ENCODE peak calls at places on chromosome 17, in eight cellular contexts. One of them, this sample, is unnamed.

GRCh38 chr17:45296003-45296832 is 20.6 kb downstream of the MAP3K14 start:
- DNase-seq in cardiac muscle cell: peak
- DNase-seq in GM13977: no peak
- DNase-seq in GM06990: peak
- DNase-seq in K562: no peak
- DNase-seq in cardiac fibroblast: peak
- DNase-seq in colonic mucosa: no peak
- DNase-seq in right lobe of liver: no peak
- DNase-seq in this sample: no peak

GRCh38 chr17:60157487-60158040 is 7.8 kb downstream of the CA4 start:
- DNase-seq in cardiac muscle cell: no peak
- DNase-seq in GM13977: no peak
- DNase-seq in GM06990: no peak
- DNase-seq in K562: no peak
- DNase-seq in cardiac fibroblast: no peak
- DNase-seq in colonic mucosa: no peak
- DNase-seq in right lobe of liver: no peak
- DNase-seq in this sample: no peak

GRCh38 chr17:45813051-45813731 is 29.1 kb downstream of the CRHR1 start:
- DNase-seq in cardiac muscle cell: peak
- DNase-seq in GM13977: no peak
- DNase-seq in GM06990: no peak
- DNase-seq in K562: peak
- DNase-seq in cardiac fibroblast: no peak
- DNase-seq in colonic mucosa: no peak
- DNase-seq in right lobe of liver: no peak
- DNase-seq in this sample: peak

GRCh38 chr17:36675250-36675649 is 73.9 kb downstream of the MRM1 start:
- DNase-seq in cardiac muscle cell: no peak
- DNase-seq in GM13977: no peak
- DNase-seq in GM06990: no peak
- DNase-seq in K562: no peak
- DNase-seq in cardiac fibroblast: no peak
- DNase-seq in colonic mucosa: no peak
- DNase-seq in right lobe of liver: no peak
- DNase-seq in this sample: no peak

GRCh38 chr17:32488604-32489180 is 1.9 kb downstream of the CDK5R1 start:
- DNase-seq in cardiac muscle cell: no peak
- DNase-seq in GM13977: no peak
- DNase-seq in GM06990: no peak
- DNase-seq in K562: no peak
- DNase-seq in cardiac fibroblast: no peak
- DNase-seq in colonic mucosa: no peak
- DNase-seq in right lobe of liver: no peak
- DNase-seq in this sample: no peak

GRCh38 chr17:17605747-17606083 is 14.2 kb upstream of the PEMT start:
- DNase-seq in cardiac muscle cell: no peak
- DNase-seq in GM13977: no peak
- DNase-seq in GM06990: no peak
- DNase-seq in K562: no peak
- DNase-seq in cardiac fibroblast: peak
- DNase-seq in colonic mucosa: no peak
- DNase-seq in right lobe of liver: no peak
- DNase-seq in this sample: no peak

GRCh38 chr17:2262146-2262587 is 41.4 kb downstream of the SMG6 start:
- DNase-seq in cardiac muscle cell: peak
- DNase-seq in GM13977: no peak
- DNase-seq in GM06990: no peak
- DNase-seq in K562: no peak
- DNase-seq in cardiac fibroblast: peak
- DNase-seq in colonic mucosa: no peak
- DNase-seq in right lobe of liver: no peak
- DNase-seq in this sample: no peak

GRCh38 chr17:78166416-78166815 is 2.0 kb upstream of the SYNGR2 start:
- DNase-seq in cardiac muscle cell: no peak
- DNase-seq in GM13977: no peak
- DNase-seq in GM06990: no peak
- DNase-seq in K562: no peak
- DNase-seq in cardiac fibroblast: no peak
- DNase-seq in colonic mucosa: peak
- DNase-seq in right lobe of liver: no peak
- DNase-seq in this sample: no peak

GRCh38 chr17:32276217-32276616 is 10.6 kb downstream of the RHBDL3 start:
- DNase-seq in cardiac muscle cell: no peak
- DNase-seq in GM13977: no peak
- DNase-seq in GM06990: no peak
- DNase-seq in K562: no peak
- DNase-seq in cardiac fibroblast: no peak
- DNase-seq in colonic mucosa: no peak
- DNase-seq in right lobe of liver: no peak
- DNase-seq in this sample: no peak

GRCh38 chr17:80388601-80389000 is 26.4 kb upstream of the ENDOV start:
- DNase-seq in cardiac muscle cell: no peak
- DNase-seq in GM13977: no peak
- DNase-seq in GM06990: no peak
- DNase-seq in K562: no peak
- DNase-seq in cardiac fibroblast: no peak
- DNase-seq in colonic mucosa: no peak
- DNase-seq in right lobe of liver: no peak
- DNase-seq in this sample: no peak
- TF ChIP-seq CTCF in cardiac muscle cell: no peak
- TF ChIP-seq CTCF in GM13977: no peak
- TF ChIP-seq CTCF in GM06990: no peak
- TF ChIP-seq CTCF in K562: no peak
- TF ChIP-seq CTCF in cardiac fibroblast: no peak
- TF ChIP-seq CTCF in colonic mucosa: no peak
- TF ChIP-seq CTCF in right lobe of liver: no peak
- TF ChIP-seq CTCF in this sample: no peak

DNA sequence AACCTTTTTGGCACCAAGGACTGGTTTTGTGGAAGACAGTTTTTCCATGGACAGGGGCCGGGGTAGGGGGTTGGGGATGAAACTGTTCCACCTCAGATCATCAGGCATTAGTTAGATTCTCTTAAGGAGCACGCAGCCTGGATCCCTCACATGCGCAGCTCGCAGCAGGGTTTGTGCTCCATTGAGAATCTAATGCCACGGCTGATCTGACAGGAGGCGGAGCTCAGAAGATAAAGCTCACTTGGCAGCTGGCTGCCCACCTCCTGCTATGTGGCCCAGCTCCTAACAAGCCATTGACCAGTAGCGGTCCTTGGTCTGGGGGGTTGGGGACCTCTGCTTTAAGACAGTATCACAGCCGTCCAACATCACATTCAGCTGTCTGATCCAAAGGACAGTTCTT is 62.5 kb downstream of the SLC39A11 start:
- DNase-seq in cardiac muscle cell: no peak
- DNase-seq in GM13977: no peak
- DNase-seq in GM06990: no peak
- DNase-seq in K562: no peak
- DNase-seq in cardiac fibroblast: no peak
- DNase-seq in colonic mucosa: no peak
- DNase-seq in right lobe of liver: no peak
- DNase-seq in this sample: no peak
- TF ChIP-seq CTCF in cardiac muscle cell: no peak
- TF ChIP-seq CTCF in GM13977: no peak
- TF ChIP-seq CTCF in GM06990: no peak
- TF ChIP-seq CTCF in K562: no peak
- TF ChIP-seq CTCF in cardiac fibroblast: no peak
- TF ChIP-seq CTCF in colonic mucosa: no peak
- TF ChIP-seq CTCF in right lobe of liver: no peak
- TF ChIP-seq CTCF in this sample: no peak

GRCh38 chr17:7889166-7889584 is 586 bp downstream of the CHD3 start:
- DNase-seq in cardiac muscle cell: peak
- DNase-seq in GM13977: no peak
- DNase-seq in GM06990: no peak
- DNase-seq in K562: no peak
- DNase-seq in cardiac fibroblast: peak
- DNase-seq in colonic mucosa: peak
- DNase-seq in right lobe of liver: peak
- DNase-seq in this sample: peak
- TF ChIP-seq CTCF in cardiac muscle cell: peak
- TF ChIP-seq CTCF in GM13977: no peak
- TF ChIP-seq CTCF in GM06990: no peak
- TF ChIP-seq CTCF in K562: no peak
- TF ChIP-seq CTCF in cardiac fibroblast: peak
- TF ChIP-seq CTCF in colonic mucosa: peak
- TF ChIP-seq CTCF in right lobe of liver: peak
- TF ChIP-seq CTCF in this sample: no peak

GRCh38 chr17:8629371-8630226 is 926 bp downstream of the MYH10 start:
- DNase-seq in cardiac muscle cell: peak
- DNase-seq in GM13977: peak
- DNase-seq in GM06990: peak
- DNase-seq in K562: peak
- DNase-seq in cardiac fibroblast: peak
- DNase-seq in colonic mucosa: peak
- DNase-seq in right lobe of liver: peak
- DNase-seq in this sample: peak

GRCh38 chr17:8630227-8630801 is at the start of gene MYH10:
- DNase-seq in cardiac muscle cell: no peak
- DNase-seq in GM13977: peak
- DNase-seq in GM06990: no peak
- DNase-seq in K562: peak
- DNase-seq in cardiac fibroblast: no peak
- DNase-seq in colonic mucosa: no peak
- DNase-seq in right lobe of liver: peak
- DNase-seq in this sample: no peak

GRCh38 chr17:8632087-8632486 is 1.6 kb upstream of the MYH10 start:
- DNase-seq in cardiac muscle cell: no peak
- DNase-seq in GM13977: no peak
- DNase-seq in GM06990: no peak
- DNase-seq in K562: no peak
- DNase-seq in cardiac fibroblast: no peak
- DNase-seq in colonic mucosa: no peak
- DNase-seq in right lobe of liver: no peak
- DNase-seq in this sample: no peak

GRCh38 chr17:8631554-8631877 is 991 bp upstream of the MYH10 start:
- DNase-seq in cardiac muscle cell: peak
- DNase-seq in GM13977: no peak
- DNase-seq in GM06990: no peak
- DNase-seq in K562: no peak
- DNase-seq in cardiac fibroblast: no peak
- DNase-seq in colonic mucosa: no peak
- DNase-seq in right lobe of liver: no peak
- DNase-seq in this sample: no peak

DNA sequence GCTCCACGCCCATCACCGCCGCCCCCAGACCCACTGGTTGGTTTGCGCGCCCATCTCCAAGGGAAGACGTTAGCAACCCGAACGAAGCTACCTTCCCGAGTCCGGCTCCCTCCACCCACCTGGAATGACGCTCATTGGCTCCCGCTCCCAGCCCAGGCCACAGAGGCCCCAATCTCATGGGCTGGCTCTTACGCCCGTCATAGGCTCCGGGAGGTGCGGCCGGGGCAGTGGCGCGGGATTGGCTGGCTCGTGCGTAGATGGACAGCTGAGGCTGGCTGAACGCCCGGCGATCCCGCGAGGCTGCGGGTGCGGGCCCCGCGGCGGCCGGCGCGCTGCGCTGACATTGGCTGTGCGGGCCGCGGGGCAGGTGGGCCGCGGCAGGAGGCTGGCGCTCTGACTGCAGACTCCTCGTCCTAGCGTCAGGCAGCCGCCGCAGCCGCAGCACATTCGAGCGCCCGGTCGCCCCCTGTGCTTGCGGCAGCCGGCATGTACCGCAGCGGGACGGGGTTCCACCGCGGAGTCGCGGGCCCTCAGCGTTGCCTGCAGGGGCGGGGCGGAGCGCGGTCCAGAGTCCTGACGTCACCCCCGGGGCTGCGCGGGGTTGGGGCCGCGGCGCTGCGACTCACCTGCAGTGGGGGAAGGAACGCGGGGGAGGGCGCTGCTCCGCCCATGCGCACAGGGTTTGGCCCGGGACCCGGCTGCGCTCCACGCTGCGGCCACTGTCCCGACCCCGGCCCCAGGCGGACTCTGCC is 453 bp upstream of the MYH10 start:
- DNase-seq in cardiac muscle cell: peak
- DNase-seq in GM13977: peak
- DNase-seq in GM06990: peak
- DNase-seq in K562: peak
- DNase-seq in cardiac fibroblast: peak
- DNase-seq in colonic mucosa: peak
- DNase-seq in right lobe of liver: peak
- DNase-seq in this sample: peak
- TF ChIP-seq CTCF in cardiac muscle cell: no peak
- TF ChIP-seq CTCF in GM13977: no peak
- TF ChIP-seq CTCF in GM06990: peak
- TF ChIP-seq CTCF in K562: peak
- TF ChIP-seq CTCF in cardiac fibroblast: no peak
- TF ChIP-seq CTCF in colonic mucosa: no peak
- TF ChIP-seq CTCF in right lobe of liver: peak
- TF ChIP-seq CTCF in this sample: peak

GRCh38 chr17:29862127-29862526 is 67.9 kb downstream of the SSH2 start:
- DNase-seq in cardiac muscle cell: no peak
- DNase-seq in GM13977: no peak
- DNase-seq in GM06990: no peak
- DNase-seq in K562: no peak
- DNase-seq in cardiac fibroblast: no peak
- DNase-seq in colonic mucosa: no peak
- DNase-seq in right lobe of liver: no peak
- DNase-seq in this sample: no peak

GRCh38 chr17:29862951-29863350 is 67.1 kb downstream of the SSH2 start:
- DNase-seq in cardiac muscle cell: no peak
- DNase-seq in GM13977: no peak
- DNase-seq in GM06990: no peak
- DNase-seq in K562: no peak
- DNase-seq in cardiac fibroblast: no peak
- DNase-seq in colonic mucosa: no peak
- DNase-seq in right lobe of liver: no peak
- DNase-seq in this sample: no peak

GRCh38 chr17:29866746-29867404 is 63.2 kb downstream of the SSH2 start:
- DNase-seq in cardiac muscle cell: no peak
- DNase-seq in GM13977: no peak
- DNase-seq in GM06990: no peak
- DNase-seq in K562: no peak
- DNase-seq in cardiac fibroblast: no peak
- DNase-seq in colonic mucosa: no peak
- DNase-seq in right lobe of liver: no peak
- DNase-seq in this sample: no peak

GRCh38 chr17:29870836-29871430 is 59.1 kb downstream of the SSH2 start:
- DNase-seq in cardiac muscle cell: no peak
- DNase-seq in GM13977: no peak
- DNase-seq in GM06990: no peak
- DNase-seq in K562: no peak
- DNase-seq in cardiac fibroblast: no peak
- DNase-seq in colonic mucosa: no peak
- DNase-seq in right lobe of liver: no peak
- DNase-seq in this sample: no peak

DNA sequence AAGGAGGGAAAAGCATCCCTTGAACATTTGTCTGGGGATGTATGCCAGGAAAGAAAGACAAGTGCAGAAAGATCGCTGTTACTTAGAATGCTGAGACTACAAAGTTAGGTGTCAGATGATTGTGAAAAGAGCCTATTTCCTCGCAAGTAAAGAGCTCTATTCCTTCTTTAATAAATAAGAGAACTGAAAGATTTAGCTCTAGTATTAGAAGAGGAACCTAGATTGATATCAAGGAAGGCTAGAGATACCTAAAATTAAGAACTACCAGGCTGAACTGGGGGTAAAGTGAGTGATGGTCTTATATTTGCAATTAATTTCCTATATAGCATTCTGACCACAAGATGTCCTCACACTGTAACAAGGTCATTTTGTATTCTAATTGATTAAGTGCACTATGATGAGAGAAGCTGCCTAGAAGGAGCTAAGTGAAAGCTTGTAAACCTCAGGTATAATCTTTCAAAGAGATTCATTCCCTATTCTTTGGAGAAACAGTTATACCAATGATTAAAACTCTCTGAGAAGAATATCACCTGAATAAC is 62.3 kb downstream of the SSH2 start:
- DNase-seq in cardiac muscle cell: no peak
- DNase-seq in GM13977: no peak
- DNase-seq in GM06990: peak
- DNase-seq in K562: no peak
- DNase-seq in cardiac fibroblast: no peak
- DNase-seq in colonic mucosa: no peak
- DNase-seq in right lobe of liver: no peak
- DNase-seq in this sample: no peak
- TF ChIP-seq CTCF in cardiac muscle cell: peak
- TF ChIP-seq CTCF in GM13977: peak
- TF ChIP-seq CTCF in GM06990: no peak
- TF ChIP-seq CTCF in K562: no peak
- TF ChIP-seq CTCF in cardiac fibroblast: no peak
- TF ChIP-seq CTCF in colonic mucosa: no peak
- TF ChIP-seq CTCF in right lobe of liver: peak
- TF ChIP-seq CTCF in this sample: no peak